ENCODE peak calls at places on chromosomes 6 and 20, in five cellular contexts. R is T-helper 1 cell, I is WTC11, V is hypothalamus, A is endothelial cell of umbilical vein. B is an unnamed sample.

GRCh38 chr6:106380407-106380806 is 19.9 kb downstream of the CRYBG1 start:
- DNase-seq in R (no peak), I (no peak), V (no peak), A (no peak), B (no peak)

GRCh38 chr20:14360386-14360785 is 23.0 kb upstream of the FLRT3 start:
- DNase-seq in R (no peak), I (no peak), V (no peak), A (no peak), B (no peak)

GRCh38 chr6:41663558-41663957 is 25.3 kb downstream of the MDFI start:
- DNase-seq in R (no peak), I (no peak), V (no peak), A (no peak), B (no peak)

GRCh38 chr6:159106627-159107241 is 61.9 kb upstream of the TAGAP start:
- DNase-seq in R (peak), I (peak), V (peak), A (peak), B (peak)

GRCh38 chr6:142886431-142887170 is 58.4 kb downstream of the HIVEP2 start:
- DNase-seq in R (no peak), I (no peak), V (no peak), A (peak), B (peak)

GRCh38 chr6:15274696-15275387 is 29.0 kb downstream of the JARID2 start:
- DNase-seq in R (no peak), I (no peak), V (no peak), A (no peak), B (no peak)

GRCh38 chr20:44309763-44310663 is 989 bp downstream of the FITM2 start:
- DNase-seq in R (no peak), I (no peak), V (no peak), A (peak), B (no peak)

GRCh38 chr20:12207875-12208274 is 290.2 kb downstream of the BTBD3 start:
- DNase-seq in R (no peak), I (peak), V (no peak), A (peak), B (peak)

GRCh38 chr20:57688864-57689263 is 21.0 kb downstream of the PMEPA1 start:
- DNase-seq in R (no peak), I (no peak), V (no peak), A (no peak), B (no peak)

GRCh38 chr6:158322724-158323560 is 10.7 kb downstream of the TULP4 start:
- DNase-seq in R (no peak), I (no peak), V (no peak), A (peak), B (peak)

GRCh38 chr6:115898246-115898645 is 162.4 kb downstream of the FRK start:
- DNase-seq in R (no peak), I (no peak), V (no peak), A (no peak), B (no peak)

GRCh38 chr6:151475653-151476523 is 17.9 kb upstream of the CCDC170 start:
- DNase-seq in R (peak), I (peak), V (no peak), A (peak), B (peak)

GRCh38 chr6:117548797-117549301 is 53.5 kb downstream of the GOPC start:
- DNase-seq in R (no peak), I (no peak), V (no peak), A (peak), B (no peak)

GRCh38 chr6:109239918-109240321 is 142.3 kb downstream of the CD164 start:
- DNase-seq in R (no peak), I (no peak), V (no peak), A (no peak), B (no peak)

GRCh38 chr20:25227317-25227831 is 20.5 kb upstream of the PYGB start:
- DNase-seq in R (no peak), I (no peak), V (no peak), A (peak), B (no peak)

GRCh38 chr6:80638222-80639055 is 532.0 kb downstream of the BCKDHB start:
- DNase-seq in R (no peak), I (no peak), V (no peak), A (peak), B (peak)

GRCh38 chr6:147504848-147505247 is 3.6 kb upstream of the SAMD5 start:
- DNase-seq in R (no peak), I (no peak), V (no peak), A (no peak), B (no peak)

GRCh38 chr6:42021847-42022754 is 28.2 kb upstream of the TAF8 start:
- DNase-seq in R (peak), I (peak), V (no peak), A (no peak), B (no peak)

GRCh38 chr6:36840471-36841461 is 1.5 kb upstream of the CPNE5 start:
- DNase-seq in R (no peak), I (peak), V (no peak), A (no peak), B (no peak)

GRCh38 chr6:144411506-144412165 is 126.5 kb downstream of the UTRN start:
- DNase-seq in R (no peak), I (no peak), V (no peak), A (no peak), B (peak)

GRCh38 chr20:24502661-24503060 is 33.2 kb downstream of the SYNDIG1 start:
- DNase-seq in R (no peak), I (no peak), V (no peak), A (no peak), B (no peak)

GRCh38 chr6:40719671-40720374 is 132.7 kb upstream of the LRFN2 start:
- DNase-seq in R (no peak), I (peak), V (no peak), A (peak), B (peak)

GRCh38 chr20:51060301-51060700 is 37.4 kb upstream of the KCNG1 start:
- DNase-seq in R (no peak), I (no peak), V (no peak), A (no peak), B (no peak)

GRCh38 chr6:38650207-38650752 is 10.6 kb upstream of the BTBD9 start:
- DNase-seq in R (no peak), I (no peak), V (no peak), A (no peak), B (no peak)

GRCh38 chr6:117781550-117781949 is 106.3 kb downstream of the NUS1 start:
- DNase-seq in R (no peak), I (no peak), V (no peak), A (no peak), B (no peak)

GRCh38 chr6:136734977-136735376 is 57.3 kb downstream of the MAP3K5 start:
- DNase-seq in R (no peak), I (no peak), V (no peak), A (no peak), B (no peak)

GRCh38 chr6:123941855-123942254 is 138.2 kb downstream of the NKAIN2 start:
- DNase-seq in R (no peak), I (no peak), V (no peak), A (no peak), B (no peak)

GRCh38 chr20:13442990-13443389 is 195.7 kb downstream of the TASP1 start:
- DNase-seq in R (no peak), I (no peak), V (no peak), A (no peak), B (no peak)

GRCh38 chr6:166839569-166839968 is 116.8 kb downstream of the RNASET2 start:
- DNase-seq in R (no peak), I (no peak), V (no peak), A (no peak), B (no peak)

GRCh38 chr6:141561154-141561553 is 571.6 kb upstream of the GJE1 start:
- DNase-seq in R (no peak), I (no peak), V (no peak), A (no peak), B (no peak)

GRCh38 chr6:107697682-107698081 is 126.4 kb downstream of the SCML4 start:
- DNase-seq in R (no peak), I (no peak), V (no peak), A (no peak), B (no peak)

B was measured in RPMI8226.